ENCODE peak calls at places on chromosomes 4 and X, in five cellular contexts. V is AG04449, G is SK-N-SH, F is epithelial cell of esophagus, P is HFFc6. A is an unnamed sample.

GRCh38 chr4:83618431-83618830 is 82.5 kb downstream of the GPAT3 start:
- DNase-seq in V (no peak), G (no peak), F (peak), P (peak), A (no peak)

GRCh38 chr4:111883557-111883999 is 261.7 kb upstream of the FAM241A start:
- DNase-seq in V (no peak), G (no peak), F (no peak), P (no peak), A (no peak)

GRCh38 chr4:147633113-147633512 is 15.9 kb downstream of the TMEM184C start:
- DNase-seq in V (no peak), G (no peak), F (no peak), P (peak), A (no peak)

GRCh38 chrX:120453985-120454384 is 15.1 kb downstream of the LAMP2 start:
- DNase-seq in V (no peak), G (no peak), F (peak), P (peak), A (no peak)

GRCh38 chrX:100685284-100685996 is 41.4 kb downstream of the SRPX2 start:
- DNase-seq in V (peak), G (peak), F (peak), P (peak), A (no peak)

GRCh38 chr4:11765849-11766453 is 337.3 kb upstream of the HS3ST1 start:
- DNase-seq in V (no peak), G (peak), F (peak), P (no peak), A (no peak)

GRCh38 chrX:45992402-45993123 is 552.7 kb downstream of the ZNF674 start:
- DNase-seq in V (no peak), G (no peak), F (peak), P (no peak), A (no peak)

GRCh38 chr4:172515266-172515879 is 653.2 kb upstream of the GALNT7 start:
- DNase-seq in V (no peak), G (no peak), F (no peak), P (no peak), A (no peak)

GRCh38 chr4:80219301-80220025 is 22.2 kb downstream of the PRDM8 start:
- DNase-seq in V (no peak), G (no peak), F (no peak), P (no peak), A (no peak)

GRCh38 chr4:143381171-143382118 is 44.8 kb downstream of the GAB1 start:
- DNase-seq in V (peak), G (peak), F (peak), P (peak), A (no peak)

GRCh38 chr4:95929448-95930064 is 89.7 kb downstream of the PDHA2 start:
- DNase-seq in V (no peak), G (no peak), F (no peak), P (no peak), A (no peak)

GRCh38 chr4:144507309-144508101 is 138.5 kb upstream of the HHIP start:
- DNase-seq in V (no peak), G (no peak), F (peak), P (no peak), A (no peak)

GRCh38 chr4:116180056-116180690 is 905.2 kb downstream of the TRAM1L1 start:
- DNase-seq in V (no peak), G (peak), F (peak), P (no peak), A (no peak)

GRCh38 chrX:44202596-44202995 is 140.9 kb downstream of the EFHC2 start:
- DNase-seq in V (no peak), G (no peak), F (no peak), P (no peak), A (no peak)

GRCh38 chr4:140047781-140048180 is 106.2 kb downstream of the MAML3 start:
- DNase-seq in V (no peak), G (no peak), F (no peak), P (no peak), A (no peak)

GRCh38 chr4:140048419-140049022 is 105.5 kb downstream of the MAML3 start:
- DNase-seq in V (no peak), G (no peak), F (no peak), P (no peak), A (no peak)

GRCh38 chr4:140052050-140052449 is 101.9 kb downstream of the MAML3 start:
- DNase-seq in V (no peak), G (no peak), F (peak), P (peak), A (no peak)

GRCh38 chr4:140049024-140049923 is 104.7 kb downstream of the MAML3 start:
- DNase-seq in V (no peak), G (peak), F (peak), P (peak), A (no peak)

GRCh38 chr4:140049924-140050681 is 103.9 kb downstream of the MAML3 start:
- DNase-seq in V (no peak), G (peak), F (peak), P (no peak), A (no peak)
- TF ChIP-seq CTCF in V (peak), G (peak), F (peak), P (peak), A (no peak)

DNA sequence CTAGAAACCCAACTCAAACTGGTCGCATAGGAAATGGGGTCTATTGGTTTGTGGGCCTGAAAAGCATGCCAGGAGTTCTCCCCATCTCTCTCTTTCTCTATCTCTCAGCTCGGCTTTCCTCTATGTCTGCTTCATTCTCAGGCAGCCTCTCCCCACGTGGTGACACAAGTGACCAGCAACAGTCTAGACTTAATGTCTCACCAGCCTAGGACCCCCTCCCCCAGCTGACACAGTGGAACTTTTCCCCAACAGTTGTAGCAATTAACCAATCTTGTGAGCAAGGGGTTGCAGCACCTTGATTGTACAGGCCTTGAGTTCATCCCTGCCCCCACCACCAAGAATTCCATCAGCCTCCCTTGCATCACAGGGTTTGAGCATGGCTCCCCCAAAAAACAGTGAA is 159.8 kb upstream of the KIT start:
- DNase-seq in V (no peak), G (no peak), F (no peak), P (no peak), A (no peak)
- TF ChIP-seq CTCF in V (no peak), G (no peak), F (no peak), P (no peak), A (no peak)

GRCh38 chr4:105632599-105632998 is 75.9 kb downstream of the INTS12 start:
- DNase-seq in V (no peak), G (no peak), F (no peak), P (no peak), A (no peak)
- TF ChIP-seq CTCF in V (no peak), G (no peak), F (peak), P (no peak), A (no peak)

GRCh38 chr4:8820178-8821102 is 51.2 kb downstream of the HMX1 start:
- DNase-seq in V (no peak), G (peak), F (no peak), P (no peak), A (peak)

GRCh38 chr4:8821151-8821950 is 50.3 kb downstream of the HMX1 start:
- DNase-seq in V (no peak), G (peak), F (no peak), P (no peak), A (peak)

GRCh38 chr4:8819019-8819418 is 52.6 kb downstream of the HMX1 start:
- DNase-seq in V (no peak), G (no peak), F (no peak), P (no peak), A (peak)

GRCh38 chr4:8818063-8818881 is 53.4 kb downstream of the HMX1 start:
- DNase-seq in V (no peak), G (peak), F (no peak), P (no peak), A (peak)

DNA sequence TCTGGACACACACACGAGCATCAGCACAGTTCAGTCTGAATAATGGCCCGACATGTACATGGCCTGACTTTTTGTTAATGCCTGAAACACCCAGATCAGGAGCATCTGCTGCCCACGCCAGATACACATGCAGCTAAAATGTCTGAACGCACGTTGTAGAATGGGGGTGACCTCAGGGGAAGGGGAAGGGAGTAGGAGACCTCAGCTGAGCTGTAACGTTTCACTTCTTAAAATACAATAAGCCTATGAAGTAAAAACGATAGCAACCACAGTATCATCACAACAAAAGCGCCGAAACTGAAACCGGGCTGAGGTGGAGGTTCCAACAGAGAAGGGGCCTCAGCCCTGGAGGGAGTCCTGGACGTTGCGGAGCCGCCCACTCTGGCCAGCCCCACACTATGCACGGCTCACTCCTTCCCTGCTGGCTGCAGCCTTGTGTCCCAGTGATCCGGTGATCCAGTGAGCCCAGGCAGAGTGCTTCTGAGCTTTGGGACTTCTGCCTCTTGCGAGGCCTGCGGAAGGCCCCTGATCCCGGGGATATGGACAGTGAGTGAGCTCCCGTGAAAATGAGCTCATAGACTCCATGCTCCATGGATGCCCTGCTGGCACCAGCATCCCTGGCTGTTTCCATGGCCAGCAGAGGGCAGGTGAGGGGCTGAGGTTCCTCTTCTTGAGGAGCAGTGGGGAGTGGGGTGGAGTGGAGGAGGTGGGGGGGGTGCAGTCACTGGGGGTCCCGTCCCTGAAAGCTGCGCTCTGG is 52.0 kb downstream of the HMX1 start:
- DNase-seq in V (no peak), G (peak), F (no peak), P (no peak), A (peak)
- TF ChIP-seq CTCF in V (no peak), G (no peak), F (no peak), P (no peak), A (no peak)